ENCODE peak calls at places on chromosomes 11 and 22, in five cellular contexts. One of them, this sample, is unnamed.
A peak's percentile ranks its signal among the peaks of the same experiment; 100 is the strongest.

GRCh38 chr11:27875480-27876208 is 175.4 kb upstream of the BDNF start:
- DNase-seq in upper lobe of right lung: no peak
- DNase-seq in OCI-LY7: no peak
- DNase-seq in CD8-positive, alpha-beta memory T cell: no peak
- DNase-seq in thyroid gland: no peak
- DNase-seq in this sample: no peak

GRCh38 chr11:103202048-103202651 is 92.9 kb downstream of the DYNC2H1 start:
- DNase-seq in upper lobe of right lung: no peak
- DNase-seq in OCI-LY7: peak; percentile 23
- DNase-seq in CD8-positive, alpha-beta memory T cell: no peak
- DNase-seq in thyroid gland: no peak
- DNase-seq in this sample: no peak

GRCh38 chr11:125061237-125061636 is 1.9 kb upstream of the SLC37A2 start:
- DNase-seq in thyroid gland: no peak
- DNase-seq in OCI-LY7: no peak
- DNase-seq in CD8-positive, alpha-beta memory T cell: no peak
- DNase-seq in upper lobe of right lung: no peak
- DNase-seq in this sample: peak; percentile 10

GRCh38 chr11:6682591-6682935 is 577 bp downstream of the MRPL17 start:
- DNase-seq in thyroid gland: no peak
- DNase-seq in upper lobe of right lung: no peak
- DNase-seq in CD8-positive, alpha-beta memory T cell: no peak
- DNase-seq in OCI-LY7: peak; percentile 37
- DNase-seq in this sample: no peak

GRCh38 chr11:75429902-75430691 is 2.9 kb downstream of the KLHL35 start:
- DNase-seq in thyroid gland: peak; percentile 62
- DNase-seq in upper lobe of right lung: peak; percentile 90
- DNase-seq in OCI-LY7: no peak
- DNase-seq in CD8-positive, alpha-beta memory T cell: peak; percentile 70
- DNase-seq in this sample: peak; percentile 85

GRCh38 chr11:44858796-44859527 is 91.7 kb downstream of the TP53I11 start:
- DNase-seq in OCI-LY7: no peak
- DNase-seq in CD8-positive, alpha-beta memory T cell: no peak
- DNase-seq in upper lobe of right lung: no peak
- DNase-seq in thyroid gland: no peak
- DNase-seq in this sample: peak; percentile 43

GRCh38 chr22:19808873-19809478 is 45.7 kb downstream of the GNB1L start:
- DNase-seq in OCI-LY7: no peak
- DNase-seq in thyroid gland: peak; percentile 82
- DNase-seq in CD8-positive, alpha-beta memory T cell: no peak
- DNase-seq in upper lobe of right lung: no peak
- DNase-seq in this sample: peak; percentile 39

GRCh38 chr11:72263363-72263762 is 19.4 kb upstream of the PHOX2A start:
- DNase-seq in upper lobe of right lung: no peak
- DNase-seq in thyroid gland: no peak
- DNase-seq in CD8-positive, alpha-beta memory T cell: no peak
- DNase-seq in OCI-LY7: no peak
- DNase-seq in this sample: no peak

DNA sequence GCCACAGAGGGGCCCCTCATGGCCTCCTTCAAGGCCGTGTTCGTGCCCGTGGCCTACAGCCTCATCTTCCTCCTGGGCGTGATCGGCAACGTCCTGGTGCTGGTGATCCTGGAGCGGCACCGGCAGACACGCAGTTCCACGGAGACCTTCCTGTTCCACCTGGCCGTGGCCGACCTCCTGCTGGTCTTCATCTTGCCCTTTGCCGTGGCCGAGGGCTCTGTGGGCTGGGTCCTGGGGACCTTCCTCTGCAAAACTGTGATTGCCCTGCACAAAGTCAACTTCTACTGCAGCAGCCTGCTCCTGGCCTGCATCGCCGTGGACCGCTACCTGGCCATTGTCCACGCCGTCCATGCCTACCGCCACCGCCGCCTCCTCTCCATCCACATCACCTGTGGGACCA is 10.0 kb downstream of the CXCR5 start:
- DNase-seq in OCI-LY7: no peak
- DNase-seq in thyroid gland: no peak
- DNase-seq in upper lobe of right lung: no peak
- DNase-seq in CD8-positive, alpha-beta memory T cell: no peak
- DNase-seq in this sample: peak; percentile 71
- H3K27ac ChIP-seq in OCI-LY7: peak overlapping the region; percentile 91
- H3K27ac ChIP-seq in thyroid gland: no peak overlapping the region
- H3K27ac ChIP-seq in upper lobe of right lung: no peak overlapping the region
- H3K27ac ChIP-seq in CD8-positive, alpha-beta memory T cell: no peak overlapping the region
- H3K27ac ChIP-seq in this sample: no peak overlapping the region

DNA sequence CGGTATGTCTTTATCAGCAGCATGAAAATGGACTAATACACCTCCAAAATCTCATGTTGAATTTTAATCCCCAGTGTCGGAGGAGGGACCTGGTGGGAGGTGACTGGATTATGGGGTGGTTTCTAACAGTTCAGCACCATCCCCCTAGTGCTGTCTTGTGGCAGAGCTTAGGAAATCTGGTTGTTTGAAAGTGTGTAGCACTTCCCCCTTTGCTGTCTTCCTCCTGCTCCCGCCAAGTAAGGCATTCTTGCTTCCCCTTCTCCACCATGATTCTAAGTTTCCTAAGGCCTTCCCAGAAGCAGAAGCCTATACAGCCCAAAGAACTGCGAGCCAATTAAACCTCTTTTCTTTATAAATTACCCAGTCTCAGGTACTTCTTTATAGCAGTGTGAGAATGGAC is 4.0 kb downstream of the CD59 start:
- DNase-seq in upper lobe of right lung: no peak
- DNase-seq in CD8-positive, alpha-beta memory T cell: no peak
- DNase-seq in OCI-LY7: no peak
- DNase-seq in thyroid gland: no peak
- DNase-seq in this sample: no peak
- H3K4me1 ChIP-seq in upper lobe of right lung: peaks cover 52% of the 10 kb centered on the region
- H3K4me1 ChIP-seq in CD8-positive, alpha-beta memory T cell: peaks cover 14% of the 10 kb centered on the region
- H3K4me1 ChIP-seq in OCI-LY7: peaks cover 11% of the 10 kb centered on the region
- H3K4me1 ChIP-seq in thyroid gland: peaks cover 28% of the 10 kb centered on the region
- H3K4me1 ChIP-seq in this sample: peaks cover 8% of the 10 kb centered on the region

DNA sequence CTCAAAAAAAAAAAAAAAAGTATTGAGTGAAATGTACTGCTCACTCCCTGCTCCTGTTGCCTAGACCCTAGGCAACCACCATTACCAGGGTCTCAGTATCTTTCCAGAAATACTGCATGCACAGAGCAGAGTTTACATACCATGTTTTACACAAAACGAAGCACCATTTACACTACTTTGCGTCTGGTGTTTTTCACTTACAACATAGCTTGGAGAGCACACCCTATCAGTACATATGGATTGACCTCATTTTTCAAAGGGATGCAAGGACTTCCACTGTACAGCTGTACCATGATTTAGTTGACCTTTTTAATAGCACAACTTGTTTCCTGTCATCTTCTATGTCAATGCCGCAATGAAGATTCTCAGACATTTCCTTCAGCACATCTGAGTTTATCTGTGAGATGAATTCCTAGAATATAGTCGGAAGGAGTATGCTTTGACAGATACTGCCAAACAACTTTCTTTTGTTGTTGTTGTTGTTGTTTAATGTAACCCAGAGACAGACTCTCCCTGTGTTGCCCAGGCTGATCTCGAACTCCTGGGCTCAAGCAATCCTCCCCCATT is 6.2 kb downstream of the MYH9 start:
- DNase-seq in OCI-LY7: no peak
- DNase-seq in CD8-positive, alpha-beta memory T cell: no peak
- DNase-seq in thyroid gland: no peak
- DNase-seq in upper lobe of right lung: no peak
- DNase-seq in this sample: no peak
- H3K27ac ChIP-seq in OCI-LY7: peak overlapping the region; percentile 34
- H3K27ac ChIP-seq in CD8-positive, alpha-beta memory T cell: no peak overlapping the region
- H3K27ac ChIP-seq in thyroid gland: peak overlapping the region; percentile 99
- H3K27ac ChIP-seq in upper lobe of right lung: peak overlapping the region; percentile 63
- H3K27ac ChIP-seq in this sample: no peak overlapping the region

GRCh38 chr11:115558635-115559034 is 54.4 kb upstream of the CADM1 start:
- DNase-seq in CD8-positive, alpha-beta memory T cell: no peak
- DNase-seq in upper lobe of right lung: no peak
- DNase-seq in thyroid gland: no peak
- DNase-seq in OCI-LY7: no peak
- DNase-seq in this sample: no peak

GRCh38 chr11:115564851-115565250 is 60.6 kb upstream of the CADM1 start:
- DNase-seq in upper lobe of right lung: no peak
- DNase-seq in thyroid gland: no peak
- DNase-seq in CD8-positive, alpha-beta memory T cell: no peak
- DNase-seq in OCI-LY7: no peak
- DNase-seq in this sample: no peak

GRCh38 chr11:115555336-115556090 is 51.3 kb upstream of the CADM1 start:
- DNase-seq in thyroid gland: no peak
- DNase-seq in CD8-positive, alpha-beta memory T cell: no peak
- DNase-seq in upper lobe of right lung: no peak
- DNase-seq in OCI-LY7: no peak
- DNase-seq in this sample: no peak

GRCh38 chr11:115566185-115566765 is 62.1 kb upstream of the CADM1 start:
- DNase-seq in thyroid gland: no peak
- DNase-seq in CD8-positive, alpha-beta memory T cell: no peak
- DNase-seq in OCI-LY7: no peak
- DNase-seq in upper lobe of right lung: no peak
- DNase-seq in this sample: no peak

GRCh38 chr11:115561116-115561515 is 56.9 kb upstream of the CADM1 start:
- DNase-seq in upper lobe of right lung: no peak
- DNase-seq in CD8-positive, alpha-beta memory T cell: no peak
- DNase-seq in thyroid gland: no peak
- DNase-seq in OCI-LY7: no peak
- DNase-seq in this sample: no peak
- H3K4me1 ChIP-seq in upper lobe of right lung: no peaks in the 10 kb centered on the region
- H3K4me1 ChIP-seq in CD8-positive, alpha-beta memory T cell: no peaks in the 10 kb centered on the region
- H3K4me1 ChIP-seq in thyroid gland: no peaks in the 10 kb centered on the region
- H3K4me1 ChIP-seq in OCI-LY7: no peaks in the 10 kb centered on the region
- H3K4me1 ChIP-seq in this sample: no peaks in the 10 kb centered on the region

GRCh38 chr22:36773935-36774334 is 2.0 kb downstream of the IFT27 start:
- DNase-seq in CD8-positive, alpha-beta memory T cell: no peak
- DNase-seq in upper lobe of right lung: no peak
- DNase-seq in thyroid gland: peak; percentile 13
- DNase-seq in OCI-LY7: peak; percentile 31
- DNase-seq in this sample: no peak

GRCh38 chr22:36775589-36775965 is 342 bp downstream of the IFT27 start:
- DNase-seq in upper lobe of right lung: no peak
- DNase-seq in thyroid gland: peak; percentile 69
- DNase-seq in OCI-LY7: peak; percentile 46
- DNase-seq in CD8-positive, alpha-beta memory T cell: peak; percentile 50
- DNase-seq in this sample: peak; percentile 81

GRCh38 chr22:36778020-36778419 is 2.1 kb upstream of the IFT27 start:
- DNase-seq in upper lobe of right lung: no peak
- DNase-seq in OCI-LY7: no peak
- DNase-seq in CD8-positive, alpha-beta memory T cell: no peak
- DNase-seq in thyroid gland: no peak
- DNase-seq in this sample: no peak

GRCh38 chr22:36775966-36776669 is at the start of gene IFT27:
- DNase-seq in CD8-positive, alpha-beta memory T cell: peak; percentile 99
- DNase-seq in thyroid gland: peak; percentile 99
- DNase-seq in OCI-LY7: peak; percentile 99
- DNase-seq in upper lobe of right lung: peak; percentile 97
- DNase-seq in this sample: peak; percentile 98

GRCh38 chr22:36776722-36777121 is 803 bp upstream of the IFT27 start:
- DNase-seq in CD8-positive, alpha-beta memory T cell: no peak
- DNase-seq in OCI-LY7: no peak
- DNase-seq in upper lobe of right lung: no peak
- DNase-seq in thyroid gland: no peak
- DNase-seq in this sample: no peak
- H3K27ac ChIP-seq in CD8-positive, alpha-beta memory T cell: no peak overlapping the region
- H3K27ac ChIP-seq in OCI-LY7: no peak overlapping the region
- H3K27ac ChIP-seq in upper lobe of right lung: no peak overlapping the region
- H3K27ac ChIP-seq in thyroid gland: peak overlapping the region; percentile 55
- H3K27ac ChIP-seq in this sample: peak overlapping the region; percentile 23

DNA sequence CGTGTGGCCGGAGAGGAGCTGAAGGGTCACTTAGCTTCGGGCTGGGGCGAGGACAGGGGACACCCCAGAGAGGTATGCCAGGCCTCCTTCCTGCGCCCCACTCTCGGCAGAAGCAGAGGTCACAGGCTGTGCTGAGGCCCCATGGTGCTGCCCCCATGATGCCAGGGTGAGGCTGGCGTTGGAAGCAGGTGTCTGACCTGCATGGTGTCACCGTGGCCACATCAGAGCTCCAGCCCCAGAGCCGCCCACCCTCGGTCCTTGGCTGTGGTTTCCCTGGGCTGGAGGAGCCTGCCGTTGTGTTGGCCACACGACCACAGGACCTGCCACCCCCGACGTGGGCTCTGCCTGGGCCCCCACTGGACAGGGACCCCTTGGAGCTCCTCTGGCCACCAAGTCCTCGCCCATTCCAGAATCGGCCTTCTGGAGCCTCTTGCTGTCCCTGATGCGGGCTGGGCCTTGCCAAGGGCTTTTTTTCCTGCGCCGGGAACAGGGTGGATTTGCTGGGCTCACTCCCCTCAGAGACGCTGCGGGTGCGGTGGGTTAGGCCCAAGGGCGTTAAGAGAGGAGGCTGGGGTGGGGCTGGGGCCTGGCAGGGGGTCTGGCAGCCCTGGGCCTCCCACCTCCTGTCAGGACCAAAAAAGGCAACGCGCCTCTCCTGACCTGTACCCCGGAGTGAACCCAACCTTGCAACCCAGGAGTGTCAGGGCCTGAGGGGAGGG is 8.2 kb upstream of the TSSC4 start:
- DNase-seq in upper lobe of right lung: no peak
- DNase-seq in OCI-LY7: no peak
- DNase-seq in CD8-positive, alpha-beta memory T cell: no peak
- DNase-seq in thyroid gland: no peak
- DNase-seq in this sample: peak; percentile 79
- H3K4me1 ChIP-seq in upper lobe of right lung: peaks cover 36% of the 10 kb centered on the region
- H3K4me1 ChIP-seq in OCI-LY7: peaks cover 77% of the 10 kb centered on the region
- H3K4me1 ChIP-seq in CD8-positive, alpha-beta memory T cell: peaks cover 32% of the 10 kb centered on the region
- H3K4me1 ChIP-seq in thyroid gland: peaks cover 29% of the 10 kb centered on the region
- H3K4me1 ChIP-seq in this sample: peaks cover 19% of the 10 kb centered on the region

GRCh38 chr11:17394743-17395390 is 6.4 kb upstream of the KCNJ11 start:
- DNase-seq in OCI-LY7: no peak
- DNase-seq in upper lobe of right lung: no peak
- DNase-seq in CD8-positive, alpha-beta memory T cell: no peak
- DNase-seq in thyroid gland: peak; percentile 90
- DNase-seq in this sample: no peak

GRCh38 chr11:17395978-17396377 is 7.5 kb upstream of the KCNJ11 start:
- DNase-seq in OCI-LY7: no peak
- DNase-seq in upper lobe of right lung: no peak
- DNase-seq in thyroid gland: no peak
- DNase-seq in CD8-positive, alpha-beta memory T cell: no peak
- DNase-seq in this sample: no peak

GRCh38 chr11:17396598-17397310 is 8.3 kb upstream of the KCNJ11 start:
- DNase-seq in OCI-LY7: no peak
- DNase-seq in thyroid gland: no peak
- DNase-seq in upper lobe of right lung: no peak
- DNase-seq in CD8-positive, alpha-beta memory T cell: no peak
- DNase-seq in this sample: no peak

GRCh38 chr11:17397311-17398002 is 9.0 kb upstream of the KCNJ11 start:
- DNase-seq in OCI-LY7: no peak
- DNase-seq in CD8-positive, alpha-beta memory T cell: no peak
- DNase-seq in upper lobe of right lung: no peak
- DNase-seq in thyroid gland: no peak
- DNase-seq in this sample: no peak

GRCh38 chr11:17395554-17395961 is 7.1 kb upstream of the KCNJ11 start:
- DNase-seq in OCI-LY7: no peak
- DNase-seq in upper lobe of right lung: no peak
- DNase-seq in thyroid gland: no peak
- DNase-seq in CD8-positive, alpha-beta memory T cell: no peak
- DNase-seq in this sample: no peak
- H3K27ac ChIP-seq in OCI-LY7: no peak overlapping the region
- H3K27ac ChIP-seq in upper lobe of right lung: no peak overlapping the region
- H3K27ac ChIP-seq in thyroid gland: peak overlapping the region; percentile 30
- H3K27ac ChIP-seq in CD8-positive, alpha-beta memory T cell: no peak overlapping the region
- H3K27ac ChIP-seq in this sample: no peak overlapping the region

This sample was measured in kidney.